ENCODE peak calls at places on chromosomes 2 and 18, in seven cellular contexts. L is Calu3, P is body of pancreas, A is HFFc6, N is fibroblast of lung, F is neural crest cell, Z is stomach. O is an unnamed sample.

GRCh38 chr18:34493099-34493544 is 217.0 kb upstream of the DTNA start:
- DNase-seq in P (peak; percentile 92), Z (peak; percentile 28), N (peak; percentile 75), L (peak; percentile 75), F (peak; percentile 37), A (peak; percentile 20), O (peak; percentile 86)

GRCh38 chr2:170679607-170680079 is 35.5 kb upstream of the SP5 start:
- DNase-seq in Z (no peak), P (peak; percentile 16), F (peak; percentile 2), A (no peak), N (no peak), L (peak; percentile 51), O (no peak)

GRCh38 chr2:86017901-86018896 is 87.5 kb downstream of the POLR1A start:
- DNase-seq in F (no peak), Z (peak; percentile 67), P (peak; percentile 98), N (no peak), A (no peak), L (peak; percentile 71), O (no peak)

GRCh38 chr2:190607657-190608357 is 41.1 kb upstream of the NAB1 start:
- DNase-seq in A (no peak), N (peak; percentile 17), P (no peak), Z (no peak), L (peak; percentile 48), F (no peak), O (no peak)

GRCh38 chr2:107160831-107161230 is 274.9 kb upstream of the ST6GAL2 start:
- DNase-seq in P (no peak), F (no peak), L (no peak), N (no peak), A (no peak), Z (no peak), O (no peak)

GRCh38 chr2:110994250-110994961 is 126.3 kb upstream of the BCL2L11 start:
- DNase-seq in Z (no peak), P (no peak), F (no peak), L (no peak), A (no peak), N (peak; percentile 17), O (no peak)

GRCh38 chr2:48531141-48531648 is 1.2 kb downstream of the STON1 start:
- DNase-seq in N (peak; percentile 62), A (peak; percentile 91), Z (no peak), P (no peak), L (no peak), F (no peak), O (peak; percentile 88)

GRCh38 chr2:27115485-27115884 is 3.4 kb downstream of the CGREF1 start:
- DNase-seq in Z (no peak), A (no peak), N (no peak), P (no peak), L (no peak), F (no peak), O (no peak)

GRCh38 chr2:226638576-226638975 is 161.0 kb downstream of the IRS1 start:
- DNase-seq in P (no peak), F (no peak), Z (no peak), L (peak; percentile 9), A (no peak), N (peak; percentile 70), O (no peak)

GRCh38 chr2:73292316-73292905 is 937 bp downstream of the EGR4 start:
- DNase-seq in N (no peak), P (no peak), F (no peak), A (no peak), Z (no peak), L (no peak), O (no peak)

GRCh38 chr2:19544020-19544383 is 185.6 kb upstream of the OSR1 start:
- DNase-seq in A (no peak), L (no peak), Z (no peak), N (no peak), P (no peak), F (no peak), O (no peak)

GRCh38 chr2:19543271-19544019 is 185.0 kb upstream of the OSR1 start:
- DNase-seq in A (no peak), F (no peak), N (peak; percentile 65), P (no peak), Z (no peak), L (no peak), O (no peak)

GRCh38 chr2:19548116-19548515 is 189.7 kb upstream of the OSR1 start:
- DNase-seq in L (no peak), N (no peak), A (no peak), Z (no peak), F (no peak), P (no peak), O (no peak)

GRCh38 chr2:19547321-19547720 is 188.9 kb upstream of the OSR1 start:
- DNase-seq in P (no peak), Z (no peak), L (no peak), A (no peak), F (no peak), N (no peak), O (no peak)

GRCh38 chr2:19545507-19545906 is 187.1 kb upstream of the OSR1 start:
- DNase-seq in F (no peak), P (no peak), Z (no peak), A (no peak), L (no peak), N (no peak), O (no peak)
- TF ChIP-seq CTCF in F (no peak), P (no peak), Z (no peak), A (no peak), L (no peak), N (no peak), O (no peak)

GRCh38 chr18:74460825-74461224 is 3.7 kb upstream of the DIPK1C start:
- DNase-seq in F (no peak), Z (no peak), N (no peak), A (no peak), P (no peak), L (no peak), O (peak; percentile 72)

GRCh38 chr18:74456409-74457042 is 582 bp downstream of the DIPK1C start:
- DNase-seq in L (no peak), F (no peak), A (no peak), Z (no peak), P (no peak), N (no peak), O (peak; percentile 81)

GRCh38 chr18:74457743-74458465 is 796 bp upstream of the DIPK1C start:
- DNase-seq in Z (no peak), P (no peak), L (no peak), A (no peak), F (no peak), N (no peak), O (peak; percentile 82)

GRCh38 chr18:74457043-74457742 is at the start of gene DIPK1C:
- DNase-seq in P (no peak), Z (no peak), F (no peak), L (no peak), N (no peak), A (no peak), O (peak; percentile 78)

DNA sequence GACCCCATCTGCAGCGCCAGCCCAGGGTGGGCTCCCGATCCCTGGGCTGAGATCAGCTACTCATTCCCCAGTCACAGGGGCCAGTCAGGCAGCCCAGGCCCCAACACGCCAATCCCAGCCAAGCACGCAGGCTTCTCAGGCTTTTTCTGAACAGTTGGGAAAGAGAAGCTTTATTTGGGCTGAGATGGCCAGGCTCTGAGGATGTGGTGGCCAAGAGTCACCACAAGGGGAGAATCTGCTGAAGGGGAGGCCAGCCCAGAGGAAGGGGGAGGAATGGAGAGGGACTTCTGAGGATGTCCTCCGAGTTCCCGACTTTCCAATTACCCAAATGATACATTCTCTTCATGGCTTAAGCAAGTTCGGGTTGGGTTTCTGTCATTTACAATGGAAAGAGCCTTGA is 2.8 kb upstream of the DIPK1C start:
- DNase-seq in L (no peak), Z (no peak), N (no peak), F (no peak), A (no peak), P (no peak), O (peak; percentile 57)
- TF ChIP-seq CTCF in L (no peak), Z (no peak), N (no peak), F (peak; percentile 49), A (peak; percentile 60), P (no peak), O (peak; percentile 13)

GRCh38 chr2:15939556-15939853 is 845 bp upstream of the MYCN start:
- DNase-seq in Z (peak; percentile 72), L (no peak), F (no peak), A (no peak), P (peak; percentile 58), N (no peak), O (peak; percentile 86)

GRCh38 chr2:15940661-15941482 is 522 bp downstream of the MYCN start:
- DNase-seq in P (no peak), N (no peak), L (no peak), A (no peak), Z (no peak), F (peak; percentile 33), O (no peak)

GRCh38 chr2:15938803-15939555 is 1.4 kb upstream of the MYCN start:
- DNase-seq in P (no peak), L (no peak), F (no peak), N (no peak), Z (no peak), A (no peak), O (no peak)

GRCh38 chr2:15941483-15941853 is 1.1 kb downstream of the MYCN start:
- DNase-seq in Z (no peak), N (no peak), L (peak; percentile 57), F (peak; percentile 69), P (no peak), A (no peak), O (no peak)

DNA sequence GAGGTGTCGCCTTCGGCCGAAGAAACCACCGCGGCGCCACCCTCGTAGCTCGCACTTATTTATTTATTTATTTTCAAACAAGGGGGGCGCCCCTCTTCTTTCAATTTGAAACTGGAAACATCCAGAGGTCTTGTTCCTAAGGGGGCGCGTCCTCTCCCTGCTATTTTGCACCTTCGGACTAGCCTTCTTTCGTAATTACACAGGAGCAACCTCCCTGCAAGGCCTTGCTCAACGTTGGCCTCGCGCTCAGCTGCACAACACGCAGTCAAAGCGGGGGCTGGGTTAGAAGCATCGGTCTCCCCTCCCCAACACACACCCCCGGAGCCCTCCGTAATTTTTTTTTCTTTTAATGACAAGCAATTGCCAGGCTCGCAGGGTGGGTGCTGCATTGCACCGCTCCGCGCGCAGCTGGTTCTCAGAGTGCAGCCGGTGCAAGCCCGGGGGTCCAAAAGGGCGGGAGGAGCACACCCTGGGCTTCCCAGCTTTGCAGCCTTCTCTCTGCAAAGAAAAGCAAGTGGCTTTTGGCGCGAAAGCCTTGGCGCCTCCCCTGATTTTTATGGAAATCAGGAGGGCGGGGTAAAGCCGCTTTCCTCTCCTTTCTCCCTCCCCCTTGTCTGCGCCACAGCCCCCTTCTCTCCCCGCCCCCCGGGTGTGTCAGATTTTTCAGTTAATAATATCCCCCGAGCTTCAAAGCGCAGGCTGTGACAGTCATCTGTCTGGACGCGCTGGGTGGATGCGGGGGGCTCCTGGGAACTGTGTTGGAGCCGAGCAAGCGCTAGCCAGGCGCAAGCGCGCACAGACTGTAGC is at the start of gene MYCN:
- DNase-seq in F (peak; percentile 85), L (peak; percentile 81), N (peak; percentile 33), Z (peak; percentile 69), A (no peak), P (no peak), O (no peak)
- TF ChIP-seq CTCF in F (peak; percentile 91), L (peak; percentile 86), N (no peak), Z (no peak), A (peak; percentile 66), P (peak; percentile 52), O (peak; percentile 80)

DNA sequence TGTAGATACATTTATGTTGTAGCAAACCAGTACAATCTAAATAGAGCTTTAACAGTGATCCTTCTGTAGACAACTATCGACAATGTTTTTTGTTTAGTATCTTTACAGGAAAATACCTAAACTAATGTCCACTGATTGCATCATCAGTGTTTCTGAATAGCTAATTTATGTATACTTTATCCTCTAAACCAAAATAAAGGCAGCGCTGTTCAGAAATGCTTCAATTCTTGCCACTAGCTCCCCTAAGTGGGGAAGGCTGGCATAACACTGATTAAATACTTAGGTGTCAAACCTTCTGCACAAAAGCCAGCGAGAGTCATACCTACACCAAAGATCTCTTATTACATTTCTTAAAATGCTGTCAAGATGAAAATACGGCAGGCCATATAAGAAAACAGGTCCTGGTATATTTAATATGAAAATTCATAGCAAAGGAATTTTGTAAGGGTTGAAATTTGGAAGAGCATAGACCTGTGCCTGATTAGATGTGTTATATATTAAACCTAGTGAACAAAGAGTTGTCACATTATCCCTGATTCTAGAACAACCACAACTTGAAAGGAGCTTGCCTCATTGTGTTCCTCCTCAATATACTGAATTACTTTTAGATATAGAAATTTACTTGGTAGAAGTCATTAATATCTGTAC is 1693.4 kb upstream of the SLC39A10 start:
- DNase-seq in Z (no peak), P (no peak), L (peak; percentile 62), N (peak; percentile 39), A (no peak), F (peak; percentile 36), O (no peak)
- TF ChIP-seq CTCF in Z (no peak), P (no peak), L (peak; percentile 61), N (peak; percentile 31), A (peak; percentile 40), F (peak; percentile 73), O (peak; percentile 87)